ENCODE peak calls at places on chromosome 12, in seven cellular contexts. W, Z, R, P, Y, A and H are unnamed samples.
A peak's percentile ranks its signal among the peaks of the same experiment; 100 is the strongest.

GRCh38 chr12:105474672-105475071 is 144.2 kb downstream of the C12orf75 start:
- DNase-seq in Z (no peak), A (no peak), Y (no peak), P (peak; percentile 97), W (peak; percentile 77), R (no peak), H (no peak)

GRCh38 chr12:89181271-89181920 is 170.9 kb downstream of the DUSP6 start:
- DNase-seq in Y (peak; percentile 15), P (peak; percentile 88), Z (no peak), W (peak; percentile 85), R (no peak), A (no peak), H (no peak)

GRCh38 chr12:108696111-108696995 is 35.0 kb downstream of the CORO1C start:
- DNase-seq in Y (peak; percentile 23), R (no peak), Z (no peak), A (no peak), P (peak; percentile 96), W (peak; percentile 98), H (no peak)

GRCh38 chr12:109693160-109693559 is 20.5 kb upstream of the FAM222A start:
- DNase-seq in W (no peak), Y (no peak), A (no peak), P (no peak), Z (no peak), R (no peak), H (no peak)

GRCh38 chr12:123271182-123271491 is 519 bp downstream of the CDK2AP1 start:
- DNase-seq in Z (no peak), W (peak; percentile 91), P (peak; percentile 63), Y (peak; percentile 90), A (peak; percentile 86), R (peak; percentile 91), H (peak; percentile 46)

GRCh38 chr12:4037747-4038312 is 164.6 kb upstream of the PARP11 start:
- DNase-seq in Z (no peak), P (peak; percentile 58), A (peak; percentile 74), W (peak; percentile 67), R (peak; percentile 59), Y (peak; percentile 73), H (no peak)

GRCh38 chr12:28164644-28165313 is 25.5 kb upstream of the CCDC91 start:
- DNase-seq in Z (no peak), P (peak; percentile 44), W (peak; percentile 4), R (no peak), A (no peak), Y (peak; percentile 33), H (no peak)

GRCh38 chr12:131499160-131499863 is 211.6 kb upstream of the SFSWAP start:
- DNase-seq in P (no peak), W (peak; percentile 16), R (no peak), Y (peak; percentile 22), Z (no peak), A (no peak), H (no peak)

GRCh38 chr12:108511633-108512540 is 3.2 kb upstream of the FICD start:
- DNase-seq in Y (peak; percentile 83), Z (peak; percentile 50), W (peak; percentile 68), A (peak; percentile 93), R (peak; percentile 80), P (peak; percentile 85), H (peak; percentile 72)

GRCh38 chr12:11862794-11863193 is 207.9 kb upstream of the BCL2L14 start:
- DNase-seq in P (no peak), Y (no peak), Z (no peak), W (peak; percentile 79), A (no peak), R (no peak), H (no peak)

GRCh38 chr12:28107679-28108078 is 82.6 kb upstream of the CCDC91 start:
- DNase-seq in A (no peak), W (no peak), P (no peak), R (no peak), Y (no peak), Z (no peak), H (peak; percentile 30)

GRCh38 chr12:49973361-49973830 is 649 bp downstream of the AQP6 start:
- DNase-seq in A (no peak), R (no peak), W (no peak), Z (no peak), P (no peak), Y (no peak), H (no peak)

GRCh38 chr12:49974231-49974675 is 1.5 kb downstream of the AQP6 start:
- DNase-seq in Y (peak; percentile 80), P (peak; percentile 38), R (peak; percentile 75), A (peak; percentile 58), W (peak; percentile 45), Z (no peak), H (no peak)

GRCh38 chr12:49975370-49975761 is 2.6 kb downstream of the AQP6 start:
- DNase-seq in Y (no peak), A (no peak), R (peak; percentile 28), Z (no peak), P (no peak), W (no peak), H (no peak)

GRCh38 chr12:49976547-49976946 is 3.8 kb downstream of the AQP6 start:
- DNase-seq in W (no peak), P (no peak), Y (no peak), R (no peak), A (no peak), Z (no peak), H (no peak)

GRCh38 chr12:49974677-49975369 is 2.1 kb downstream of the AQP6 start:
- DNase-seq in W (no peak), Y (no peak), Z (no peak), A (no peak), R (no peak), P (no peak), H (no peak)
- H2AFZ ChIP-seq in W (no peak overlapping the region), Y (no peak overlapping the region), Z (no peak overlapping the region), A (no peak overlapping the region), R (no peak overlapping the region), P (no peak overlapping the region), H (no peak overlapping the region)

GRCh38 chr12:107377596-107378385 is 284.4 kb upstream of the CRY1 start:
- DNase-seq in W (peak; percentile 69), Y (no peak), P (peak; percentile 76), Z (no peak), R (no peak), A (no peak), H (no peak)
- TF ChIP-seq EZH2 in W (no peak), Y (no peak), P (no peak), Z (no peak), R (no peak), A (no peak), H (no peak)

GRCh38 chr12:53483979-53484377 is 15.3 kb downstream of the MAP3K12 start:
- DNase-seq in Y (no peak), W (no peak), A (no peak), R (no peak), P (no peak), Z (no peak), H (no peak)

GRCh38 chr12:53484686-53485567 is 14.3 kb downstream of the MAP3K12 start:
- DNase-seq in Z (no peak), Y (no peak), P (peak; percentile 54), R (no peak), W (no peak), A (no peak), H (no peak)

GRCh38 chr12:53482626-53483165 is 16.6 kb downstream of the MAP3K12 start:
- DNase-seq in W (no peak), Y (no peak), P (no peak), R (no peak), A (no peak), Z (no peak), H (no peak)

GRCh38 chr12:53481957-53482586 is 17.2 kb downstream of the MAP3K12 start:
- DNase-seq in A (peak; percentile 83), P (peak; percentile 36), Y (peak; percentile 33), R (peak; percentile 46), Z (no peak), W (peak; percentile 49), H (peak; percentile 48)

GRCh38 chr12:53483225-53483978 is 15.9 kb downstream of the MAP3K12 start:
- DNase-seq in Z (no peak), R (no peak), Y (no peak), W (no peak), A (peak; percentile 37), P (no peak), H (no peak)
- TF ChIP-seq EZH2phosphoT487 in Z (no peak), R (no peak), Y (no peak), W (no peak), A (no peak), P (no peak), H (no peak)

DNA sequence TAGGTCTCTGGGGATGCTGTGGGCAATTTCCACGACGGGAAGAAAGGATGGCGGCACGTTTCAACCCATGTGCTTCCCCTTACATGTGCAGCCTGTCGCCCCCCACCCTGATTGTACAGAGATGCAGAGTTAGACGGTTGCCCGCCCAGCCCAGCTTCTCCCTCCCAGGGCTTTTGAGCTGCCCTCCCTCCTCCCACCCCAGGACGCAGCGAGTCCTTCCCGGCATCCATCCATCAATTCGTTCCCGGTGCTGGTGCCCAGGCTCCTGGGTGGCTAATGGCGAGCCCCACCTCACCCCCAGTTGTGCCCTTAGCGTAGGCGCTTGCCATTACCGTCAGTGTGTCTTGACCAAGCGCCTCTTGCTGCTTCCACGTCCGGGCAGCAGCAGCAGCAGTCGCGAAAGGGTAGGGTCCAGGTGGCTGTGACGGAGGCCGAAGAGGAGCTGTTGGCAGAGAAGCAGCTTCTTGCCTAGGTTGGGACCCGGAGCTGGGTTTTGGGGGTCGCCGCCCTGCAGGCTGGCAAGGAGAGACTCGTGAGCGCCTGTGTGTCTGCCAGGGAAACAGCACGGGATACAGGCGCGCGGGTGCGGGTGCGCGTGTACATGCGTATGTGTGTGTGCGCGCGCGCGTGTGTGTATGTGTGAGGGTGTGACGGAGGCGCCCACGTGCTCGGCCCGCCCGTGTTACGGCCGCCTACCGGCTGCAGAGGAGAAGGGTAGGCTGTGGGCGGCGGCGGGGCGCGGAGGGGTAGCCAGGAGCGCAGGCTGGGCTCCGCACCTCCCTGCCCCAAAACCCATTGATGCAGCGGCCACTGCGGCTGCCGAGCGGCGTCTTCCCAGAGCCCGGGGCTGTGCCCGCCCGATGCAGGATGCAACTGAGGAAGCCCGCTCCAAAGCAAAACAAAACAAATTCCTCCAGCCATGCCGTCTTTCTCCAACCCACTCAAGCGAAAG is at the start of gene SLC6A15:
- DNase-seq in W (peak; percentile 93), Z (no peak), A (peak; percentile 87), P (no peak), Y (peak; percentile 85), R (peak; percentile 90), H (peak; percentile 79)
- H2AFZ ChIP-seq in W (peak within 1 kb of the TSS; percentile 99), Z (no peak within 1 kb of the TSS), A (peak within 1 kb of the TSS; percentile 84), P (peak within 1 kb of the TSS; percentile 58), Y (peak within 1 kb of the TSS; percentile 94), R (peak within 1 kb of the TSS; percentile 86), H (peak within 1 kb of the TSS; percentile 85)

DNA sequence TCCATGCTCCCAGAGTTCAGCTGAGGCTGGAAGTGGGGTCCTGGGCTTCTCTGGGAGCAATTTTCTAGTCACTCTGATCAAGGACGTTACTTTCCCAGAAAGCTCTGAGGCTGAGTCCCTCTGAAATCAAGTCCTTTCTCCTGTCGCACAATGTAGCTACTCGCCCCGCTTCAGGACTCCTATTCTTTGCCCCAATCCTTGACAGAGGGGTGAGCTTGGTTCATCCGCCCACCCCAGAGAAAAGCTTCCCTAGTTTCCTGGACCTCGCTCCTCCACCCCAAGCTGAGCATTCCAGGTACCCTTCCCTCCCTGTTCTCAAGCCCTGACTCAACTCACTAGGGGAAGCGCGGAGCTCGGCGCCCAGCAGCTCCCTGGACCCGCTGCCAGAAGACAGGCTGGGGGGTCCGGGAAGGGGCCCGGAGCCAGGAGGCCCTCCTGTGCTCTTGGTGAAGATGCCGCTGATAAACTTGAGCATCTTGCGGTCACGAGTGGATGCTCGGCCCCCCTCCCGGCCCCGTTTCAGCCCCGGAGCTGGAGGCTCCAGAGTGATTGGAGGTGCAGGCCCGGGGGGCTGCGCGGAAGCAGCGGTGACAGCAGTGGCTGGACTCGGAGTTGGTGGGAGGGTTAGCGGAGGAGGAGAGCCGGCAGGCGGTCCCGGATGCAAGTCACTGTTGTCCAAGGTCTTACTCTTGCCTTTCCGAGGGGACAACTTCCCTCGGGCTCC is 1.6 kb downstream of the AGAP2 start:
- DNase-seq in W (peak; percentile 30), Z (no peak), R (peak; percentile 33), A (peak; percentile 46), P (no peak), Y (no peak), H (no peak)
- TF ChIP-seq EZH2 in W (peak; percentile 95), Z (no peak), R (no peak), A (peak; percentile 63), P (no peak), Y (peak; percentile 81), H (no peak)